ENCODE peak calls at places on chromosomes 11 and 22, in nine cellular contexts. One of them, this sample, is unnamed.

GRCh38 chr11:121212696-121213567 is 79.6 kb upstream of the SC5D start:
- DNase-seq in lung: no peak
- DNase-seq in GM04504: no peak
- DNase-seq in SJSA1: no peak
- DNase-seq in ecto neural progenitor cell: no peak
- DNase-seq in AG04450: no peak
- DNase-seq in stimulated activated CD4-positive, alpha-beta T cell treated with anti-CD3 and anti-CD28 coated beads, Interleukin-2, amount 100 ng/mL, for 24 hours: no peak
- DNase-seq in AG04449: no peak
- DNase-seq in astrocyte of the cerebellum: no peak
- DNase-seq in this sample: no peak

GRCh38 chr11:34866375-34866774 is 49.8 kb downstream of the APIP start:
- DNase-seq in lung: no peak
- DNase-seq in GM04504: peak
- DNase-seq in SJSA1: no peak
- DNase-seq in ecto neural progenitor cell: no peak
- DNase-seq in AG04450: no peak
- DNase-seq in stimulated activated CD4-positive, alpha-beta T cell treated with anti-CD3 and anti-CD28 coated beads, Interleukin-2, amount 100 ng/mL, for 24 hours: no peak
- DNase-seq in AG04449: no peak
- DNase-seq in astrocyte of the cerebellum: no peak
- DNase-seq in this sample: no peak

GRCh38 chr11:120500414-120500936 is 11.1 kb upstream of the GRIK4 start:
- DNase-seq in lung: no peak
- DNase-seq in GM04504: no peak
- DNase-seq in SJSA1: no peak
- DNase-seq in ecto neural progenitor cell: no peak
- DNase-seq in AG04450: no peak
- DNase-seq in stimulated activated CD4-positive, alpha-beta T cell treated with anti-CD3 and anti-CD28 coated beads, Interleukin-2, amount 100 ng/mL, for 24 hours: no peak
- DNase-seq in AG04449: no peak
- DNase-seq in astrocyte of the cerebellum: no peak
- DNase-seq in this sample: no peak

GRCh38 chr11:2467695-2468055 is 22.9 kb downstream of the KCNQ1 start:
- DNase-seq in lung: no peak
- DNase-seq in GM04504: no peak
- DNase-seq in SJSA1: no peak
- DNase-seq in ecto neural progenitor cell: no peak
- DNase-seq in AG04450: no peak
- DNase-seq in stimulated activated CD4-positive, alpha-beta T cell treated with anti-CD3 and anti-CD28 coated beads, Interleukin-2, amount 100 ng/mL, for 24 hours: no peak
- DNase-seq in AG04449: no peak
- DNase-seq in astrocyte of the cerebellum: no peak
- DNase-seq in this sample: peak

GRCh38 chr11:24421766-24422165 is 75.1 kb upstream of the LUZP2 start:
- DNase-seq in lung: no peak
- DNase-seq in GM04504: no peak
- DNase-seq in SJSA1: no peak
- DNase-seq in ecto neural progenitor cell: no peak
- DNase-seq in AG04450: no peak
- DNase-seq in stimulated activated CD4-positive, alpha-beta T cell treated with anti-CD3 and anti-CD28 coated beads, Interleukin-2, amount 100 ng/mL, for 24 hours: no peak
- DNase-seq in AG04449: no peak
- DNase-seq in astrocyte of the cerebellum: no peak
- DNase-seq in this sample: no peak

GRCh38 chr11:13883042-13883441 is 79.5 kb upstream of the SPON1 start:
- DNase-seq in lung: peak
- DNase-seq in GM04504: no peak
- DNase-seq in SJSA1: no peak
- DNase-seq in ecto neural progenitor cell: no peak
- DNase-seq in AG04450: no peak
- DNase-seq in stimulated activated CD4-positive, alpha-beta T cell treated with anti-CD3 and anti-CD28 coated beads, Interleukin-2, amount 100 ng/mL, for 24 hours: no peak
- DNase-seq in AG04449: no peak
- DNase-seq in astrocyte of the cerebellum: no peak
- DNase-seq in this sample: no peak

GRCh38 chr11:3022300-3022967 is 30.3 kb upstream of the NAP1L4 start:
- DNase-seq in lung: no peak
- DNase-seq in GM04504: peak
- DNase-seq in SJSA1: no peak
- DNase-seq in ecto neural progenitor cell: no peak
- DNase-seq in AG04450: peak
- DNase-seq in stimulated activated CD4-positive, alpha-beta T cell treated with anti-CD3 and anti-CD28 coated beads, Interleukin-2, amount 100 ng/mL, for 24 hours: no peak
- DNase-seq in AG04449: peak
- DNase-seq in astrocyte of the cerebellum: peak
- DNase-seq in this sample: no peak

GRCh38 chr11:111559791-111560190 is 19.3 kb downstream of the LAYN start:
- DNase-seq in lung: no peak
- DNase-seq in GM04504: no peak
- DNase-seq in SJSA1: no peak
- DNase-seq in ecto neural progenitor cell: no peak
- DNase-seq in AG04450: no peak
- DNase-seq in stimulated activated CD4-positive, alpha-beta T cell treated with anti-CD3 and anti-CD28 coated beads, Interleukin-2, amount 100 ng/mL, for 24 hours: no peak
- DNase-seq in AG04449: no peak
- DNase-seq in astrocyte of the cerebellum: no peak
- DNase-seq in this sample: no peak

GRCh38 chr11:20563871-20564270 is 35.5 kb upstream of the SLC6A5 start:
- DNase-seq in lung: no peak
- DNase-seq in GM04504: no peak
- DNase-seq in SJSA1: no peak
- DNase-seq in ecto neural progenitor cell: no peak
- DNase-seq in AG04450: no peak
- DNase-seq in stimulated activated CD4-positive, alpha-beta T cell treated with anti-CD3 and anti-CD28 coated beads, Interleukin-2, amount 100 ng/mL, for 24 hours: no peak
- DNase-seq in AG04449: no peak
- DNase-seq in astrocyte of the cerebellum: no peak
- DNase-seq in this sample: no peak

GRCh38 chr11:129888451-129888850 is 6.9 kb downstream of the NFRKB start:
- DNase-seq in lung: no peak
- DNase-seq in GM04504: no peak
- DNase-seq in SJSA1: no peak
- DNase-seq in ecto neural progenitor cell: no peak
- DNase-seq in AG04450: no peak
- DNase-seq in stimulated activated CD4-positive, alpha-beta T cell treated with anti-CD3 and anti-CD28 coated beads, Interleukin-2, amount 100 ng/mL, for 24 hours: no peak
- DNase-seq in AG04449: no peak
- DNase-seq in astrocyte of the cerebellum: no peak
- DNase-seq in this sample: no peak

GRCh38 chr11:134332189-134332631 is 422 bp downstream of the GLB1L2 start:
- DNase-seq in lung: no peak
- DNase-seq in GM04504: no peak
- DNase-seq in SJSA1: no peak
- DNase-seq in ecto neural progenitor cell: no peak
- DNase-seq in AG04450: no peak
- DNase-seq in stimulated activated CD4-positive, alpha-beta T cell treated with anti-CD3 and anti-CD28 coated beads, Interleukin-2, amount 100 ng/mL, for 24 hours: peak
- DNase-seq in AG04449: no peak
- DNase-seq in astrocyte of the cerebellum: no peak
- DNase-seq in this sample: no peak

GRCh38 chr22:33573479-33573878 is 346.8 kb downstream of the LARGE1 start:
- DNase-seq in lung: no peak
- DNase-seq in GM04504: no peak
- DNase-seq in SJSA1: no peak
- DNase-seq in ecto neural progenitor cell: no peak
- DNase-seq in AG04450: no peak
- DNase-seq in stimulated activated CD4-positive, alpha-beta T cell treated with anti-CD3 and anti-CD28 coated beads, Interleukin-2, amount 100 ng/mL, for 24 hours: no peak
- DNase-seq in AG04449: no peak
- DNase-seq in astrocyte of the cerebellum: no peak
- DNase-seq in this sample: no peak

GRCh38 chr11:132999519-132999918 is 532.8 kb downstream of the OPCML start:
- DNase-seq in lung: no peak
- DNase-seq in GM04504: no peak
- DNase-seq in SJSA1: no peak
- DNase-seq in ecto neural progenitor cell: no peak
- DNase-seq in AG04450: no peak
- DNase-seq in stimulated activated CD4-positive, alpha-beta T cell treated with anti-CD3 and anti-CD28 coated beads, Interleukin-2, amount 100 ng/mL, for 24 hours: no peak
- DNase-seq in AG04449: no peak
- DNase-seq in astrocyte of the cerebellum: no peak
- DNase-seq in this sample: no peak

GRCh38 chr11:111765320-111765983 is 737 bp downstream of the PPP2R1B start:
- DNase-seq in lung: peak
- DNase-seq in GM04504: no peak
- DNase-seq in SJSA1: peak
- DNase-seq in ecto neural progenitor cell: no peak
- DNase-seq in AG04450: no peak
- DNase-seq in stimulated activated CD4-positive, alpha-beta T cell treated with anti-CD3 and anti-CD28 coated beads, Interleukin-2, amount 100 ng/mL, for 24 hours: no peak
- DNase-seq in AG04449: no peak
- DNase-seq in astrocyte of the cerebellum: no peak
- DNase-seq in this sample: no peak

This sample was measured in type B pancreatic cell.